ENCODE peak calls at places on chromosomes 1 and 21, in four cellular contexts. E is right lobe of liver, Y is tibial nerve, Z is K562. C is an unnamed sample. For H3K9me3 and H3K4me1, the result is how much of the 10 kb centered on the place peaks cover.

GRCh38 chr1:200410566-200410878 is 686 bp upstream of the ZNF281 start:
- DNase-seq in E (no peak), Y (no peak), Z (peak), C (no peak)

GRCh38 chr1:230682274-230682673 is 31.6 kb downstream of the AGT start:
- DNase-seq in E (no peak), Y (no peak), Z (peak), C (no peak)

GRCh38 chr1:176205322-176205914 is 1.7 kb downstream of the COP1 start:
- DNase-seq in E (no peak), Y (no peak), Z (no peak), C (no peak)

GRCh38 chr21:15121655-15122120 is 56.9 kb upstream of the NRIP1 start:
- DNase-seq in E (no peak), Y (no peak), Z (no peak), C (no peak)

GRCh38 chr1:44316231-44316759 is 38.8 kb downstream of the ERI3 start:
- DNase-seq in E (no peak), Y (no peak), Z (no peak), C (no peak)

GRCh38 chr1:37561794-37562132 is 5.0 kb downstream of the DNALI1 start:
- DNase-seq in E (no peak), Y (no peak), Z (peak), C (no peak)

GRCh38 chr1:109357673-109358072 is 40.0 kb downstream of the SORT1 start:
- DNase-seq in E (no peak), Y (no peak), Z (no peak), C (no peak)

GRCh38 chr1:6421266-6421665 is 1.5 kb upstream of the HES2 start:
- DNase-seq in E (no peak), Y (no peak), Z (no peak), C (no peak)

GRCh38 chr1:91857557-91858239 is 28.3 kb downstream of the TGFBR3 start:
- DNase-seq in E (no peak), Y (no peak), Z (no peak), C (no peak)

GRCh38 chr1:11374079-11374747 is 101.2 kb downstream of the UBIAD1 start:
- DNase-seq in E (no peak), Y (no peak), Z (no peak), C (peak)

GRCh38 chr1:154579382-154579781 is 11.8 kb downstream of the CHRNB2 start:
- DNase-seq in E (no peak), Y (no peak), Z (no peak), C (no peak)

GRCh38 chr1:32773764-32774463 is 43.2 kb downstream of the YARS1 start:
- DNase-seq in E (no peak), Y (no peak), Z (no peak), C (no peak)

GRCh38 chr21:25639922-25640670 is 1.0 kb downstream of the JAM2 start:
- DNase-seq in E (no peak), Y (peak), Z (no peak), C (no peak)

GRCh38 chr1:30253807-30254440 is 469.5 kb downstream of the MATN1 start:
- DNase-seq in E (no peak), Y (no peak), Z (no peak), C (no peak)

GRCh38 chr1:20215716-20216115 is 29.4 kb upstream of the PLA2G2C start:
- DNase-seq in E (no peak), Y (no peak), Z (no peak), C (no peak)

GRCh38 chr21:42079008-42079938 is 8.2 kb downstream of the UMODL1 start:
- DNase-seq in E (peak), Y (no peak), Z (no peak), C (no peak)

GRCh38 chr1:74502432-74502831 is 10.0 kb downstream of the LRRC53 start:
- DNase-seq in E (no peak), Y (no peak), Z (no peak), C (no peak)

GRCh38 chr1:85375422-85375934 is 89.5 kb downstream of the DDAH1 start:
- DNase-seq in E (no peak), Y (no peak), Z (no peak), C (no peak)

GRCh38 chr1:6486433-6487011 is 4.9 kb downstream of the PLEKHG5 start:
- DNase-seq in E (peak), Y (peak), Z (peak), C (peak)

GRCh38 chr1:235206533-235207201 is 45.6 kb upstream of the RBM34 start:
- DNase-seq in E (no peak), Y (no peak), Z (peak), C (no peak)

GRCh38 chr1:221743416-221744208 is 1.7 kb upstream of the DUSP10 start:
- DNase-seq in E (no peak), Y (no peak), Z (no peak), C (peak)

GRCh38 chr1:188302746-188303145 is 1474.0 kb downstream of the PLA2G4A start:
- DNase-seq in E (no peak), Y (no peak), Z (no peak), C (no peak)

GRCh38 chr21:42847051-42847707 is 32.2 kb downstream of the WDR4 start:
- DNase-seq in E (peak), Y (no peak), Z (no peak), C (no peak)

GRCh38 chr1:218048828-218049227 is 236.3 kb upstream of the RRP15 start:
- DNase-seq in E (no peak), Y (no peak), Z (no peak), C (no peak)

GRCh38 chr1:208187499-208188041 is 56.6 kb downstream of the PLXNA2 start:
- DNase-seq in E (no peak), Y (no peak), Z (no peak), C (no peak)

GRCh38 chr1:62240651-62241050 is 46.0 kb downstream of the L1TD1 start:
- DNase-seq in E (no peak), Y (no peak), Z (no peak), C (no peak)

GRCh38 chr1:25952851-25953401 is 44.9 kb downstream of the PAFAH2 start:
- DNase-seq in E (no peak), Y (no peak), Z (no peak), C (no peak)

GRCh38 chr1:204503122-204503912 is 8.7 kb upstream of the PIK3C2B start:
- DNase-seq in E (no peak), Y (no peak), Z (peak), C (no peak)

GRCh38 chr1:157968951-157969350 is 24.5 kb upstream of the KIRREL1 start:
- DNase-seq in E (no peak), Y (no peak), Z (no peak), C (no peak)

GRCh38 chr1:68975534-68975933 is 478.7 kb upstream of the DEPDC1 start:
- DNase-seq in E (no peak), Y (no peak), Z (no peak), C (no peak)

GRCh38 chr21:42513985-42514882 is 582 bp downstream of the SLC37A1 start:
- DNase-seq in E (peak), Y (no peak), Z (peak), C (no peak)

GRCh38 chr1:118963456-118964430 is 24.4 kb downstream of the TBX15 start:
- DNase-seq in E (peak), Y (no peak), Z (no peak), C (no peak)

GRCh38 chr1:54982739-54983138 is 2.3 kb downstream of the TMEM61 start:
- DNase-seq in E (no peak), Y (no peak), Z (peak), C (peak)

GRCh38 chr1:39453603-39454002 is 37.8 kb upstream of the BMP8A start:
- DNase-seq in E (peak), Y (peak), Z (no peak), C (no peak)

GRCh38 chr1:241770115-241770514 is 77.9 kb upstream of the EXO1 start:
- DNase-seq in E (no peak), Y (no peak), Z (no peak), C (no peak)

GRCh38 chr1:176440176-176440575 is 22.8 kb upstream of the PAPPA2 start:
- DNase-seq in E (no peak), Y (no peak), Z (no peak), C (no peak)

DNA sequence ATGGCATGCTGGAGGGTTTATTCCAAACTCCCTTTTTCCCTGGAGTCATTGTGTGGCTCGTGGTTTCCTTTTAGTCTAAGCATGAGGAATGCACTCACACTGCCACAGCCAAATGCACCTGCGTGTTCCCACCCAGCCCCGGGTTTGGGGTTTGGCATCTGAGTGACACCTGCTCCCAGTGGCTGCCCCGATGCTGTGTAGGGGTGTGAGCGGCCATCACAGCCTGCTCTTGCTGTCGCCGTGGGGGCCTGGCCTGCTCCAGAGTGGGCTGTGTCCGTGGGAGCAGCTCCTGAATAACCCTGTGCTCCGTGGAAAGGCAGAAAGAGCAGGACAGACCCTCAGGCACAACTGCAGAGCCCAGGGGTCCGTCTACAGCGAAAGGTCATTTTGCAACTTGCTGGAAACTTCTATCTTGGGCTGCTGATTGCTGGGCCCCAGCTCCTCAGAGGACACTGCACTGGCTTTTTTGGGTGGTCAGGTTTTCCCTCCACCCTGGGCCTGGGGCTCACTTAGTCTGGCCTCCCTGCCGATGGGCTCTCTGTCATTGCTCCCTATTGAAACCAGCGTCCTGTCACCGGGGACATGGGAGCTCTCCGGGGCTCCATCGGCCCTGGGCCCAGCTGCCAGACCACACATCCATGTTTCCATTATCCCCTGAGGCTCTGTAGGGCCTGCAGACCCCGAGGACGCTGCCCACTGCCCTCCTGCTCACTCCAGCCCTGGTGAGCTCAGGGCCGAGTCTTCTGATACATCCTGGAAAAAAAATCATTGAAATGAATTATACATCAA is 74.1 kb downstream of the AJAP1 start:
- DNase-seq in E (no peak), Y (no peak), Z (no peak), C (no peak)
- H3K9me3 ChIP-seq in E (under half), Y (under half), Z (under half), C (under half)

GRCh38 chr21:36463204-36463603 is 16.7 kb downstream of the CLDN14 start:
- DNase-seq in E (no peak), Y (no peak), Z (no peak), C (no peak)

GRCh38 chr21:36459098-36459497 is 20.8 kb downstream of the CLDN14 start:
- DNase-seq in E (no peak), Y (no peak), Z (no peak), C (no peak)

GRCh38 chr21:36461918-36462486 is 17.9 kb downstream of the CLDN14 start:
- DNase-seq in E (peak), Y (no peak), Z (no peak), C (no peak)

GRCh38 chr21:36461277-36461917 is 18.5 kb downstream of the CLDN14 start:
- DNase-seq in E (peak), Y (no peak), Z (no peak), C (no peak)

DNA sequence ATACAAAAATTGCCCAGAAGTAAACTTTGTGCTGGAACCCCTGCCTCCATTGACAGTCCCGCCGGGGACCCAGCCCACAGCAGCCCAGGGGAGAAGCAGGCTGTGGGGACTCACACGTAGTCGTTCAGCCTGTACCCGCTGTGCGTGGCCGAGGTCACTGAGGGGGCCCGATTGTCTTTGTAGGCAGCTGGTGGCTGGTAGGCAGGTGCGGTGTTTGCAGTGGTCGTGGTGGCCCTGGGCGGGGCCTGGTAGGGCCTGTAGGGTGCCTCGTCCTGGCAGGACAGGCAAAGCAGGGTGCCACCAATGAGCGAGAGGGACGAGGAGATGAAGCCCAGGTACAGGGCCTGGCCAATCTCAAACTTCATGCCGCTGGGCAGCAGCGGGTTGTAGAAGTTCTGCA is 19.1 kb downstream of the CLDN14 start:
- DNase-seq in E (no peak), Y (no peak), Z (no peak), C (no peak)
- H3K4me1 ChIP-seq in E (under half), Y (under half), Z (under half), C (under half)

GRCh38 chr1:181090653-181091126 is 2.2 kb downstream of the IER5 start:
- DNase-seq in E (no peak), Y (no peak), Z (peak), C (no peak)
- TF ChIP-seq POLR2A in E (no peak), Y (no peak), Z (no peak), C (no peak)

DNA sequence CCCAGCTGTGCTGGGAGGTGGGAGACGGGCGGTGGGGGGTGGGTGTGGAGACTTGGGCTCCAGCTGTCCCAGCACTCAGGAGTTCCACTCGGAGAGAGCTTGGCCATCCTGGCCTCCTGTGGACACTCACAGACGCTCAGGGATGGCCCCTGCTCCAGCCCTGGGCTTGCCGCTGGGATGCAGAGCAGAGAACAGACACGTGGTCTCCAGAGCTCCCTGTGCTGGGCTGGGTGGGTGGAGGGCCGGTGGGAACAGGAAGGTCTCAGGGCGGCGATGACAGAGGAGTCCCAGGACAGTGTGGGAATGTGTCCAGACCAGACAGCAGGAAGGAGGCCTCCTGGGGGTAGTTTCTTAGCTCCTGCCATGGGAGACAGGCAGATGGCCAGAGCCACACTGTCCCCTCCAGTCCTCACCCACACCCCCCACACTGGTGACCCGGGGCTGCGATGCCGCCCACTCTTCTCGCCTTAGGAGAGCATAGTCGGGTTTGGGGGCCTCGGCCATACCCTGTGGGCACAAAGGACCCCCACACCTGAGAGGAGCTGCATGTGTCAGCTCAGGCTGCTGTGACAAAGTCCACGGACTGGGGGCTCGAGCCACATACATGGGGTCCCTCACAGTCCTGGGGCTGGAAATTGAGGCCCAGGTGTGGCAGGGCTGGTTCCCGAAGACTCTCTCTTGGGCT is 2.0 kb downstream of the KRTAP10-9 start:
- DNase-seq in E (no peak), Y (no peak), Z (no peak), C (no peak)
- H3K9me3 ChIP-seq in E (under half), Y (under half), Z (under half), C (under half)

DNA sequence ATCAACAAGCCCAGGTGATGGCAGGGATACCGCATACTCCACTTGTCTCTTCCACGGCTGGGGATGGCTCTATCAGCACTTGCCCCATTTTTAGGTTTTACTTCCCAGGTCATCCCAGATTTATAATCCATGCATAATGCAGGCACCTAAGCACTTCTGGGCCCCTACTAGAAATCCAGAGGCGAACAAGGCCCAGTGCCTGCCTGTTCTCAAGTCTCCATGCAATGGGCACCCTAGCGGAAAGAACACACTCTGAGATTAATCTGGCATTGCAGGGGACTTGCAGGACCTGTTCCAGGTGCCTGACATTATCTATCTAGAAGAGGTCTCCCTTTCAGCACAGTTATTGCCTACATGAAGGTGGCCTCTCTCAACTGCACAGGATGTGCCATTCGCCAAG is 39.8 kb downstream of the HIVEP3 start:
- DNase-seq in E (no peak), Y (no peak), Z (no peak), C (no peak)
- H3K4me1 ChIP-seq in E (under half), Y (under half), Z (under half), C (under half)

DNA sequence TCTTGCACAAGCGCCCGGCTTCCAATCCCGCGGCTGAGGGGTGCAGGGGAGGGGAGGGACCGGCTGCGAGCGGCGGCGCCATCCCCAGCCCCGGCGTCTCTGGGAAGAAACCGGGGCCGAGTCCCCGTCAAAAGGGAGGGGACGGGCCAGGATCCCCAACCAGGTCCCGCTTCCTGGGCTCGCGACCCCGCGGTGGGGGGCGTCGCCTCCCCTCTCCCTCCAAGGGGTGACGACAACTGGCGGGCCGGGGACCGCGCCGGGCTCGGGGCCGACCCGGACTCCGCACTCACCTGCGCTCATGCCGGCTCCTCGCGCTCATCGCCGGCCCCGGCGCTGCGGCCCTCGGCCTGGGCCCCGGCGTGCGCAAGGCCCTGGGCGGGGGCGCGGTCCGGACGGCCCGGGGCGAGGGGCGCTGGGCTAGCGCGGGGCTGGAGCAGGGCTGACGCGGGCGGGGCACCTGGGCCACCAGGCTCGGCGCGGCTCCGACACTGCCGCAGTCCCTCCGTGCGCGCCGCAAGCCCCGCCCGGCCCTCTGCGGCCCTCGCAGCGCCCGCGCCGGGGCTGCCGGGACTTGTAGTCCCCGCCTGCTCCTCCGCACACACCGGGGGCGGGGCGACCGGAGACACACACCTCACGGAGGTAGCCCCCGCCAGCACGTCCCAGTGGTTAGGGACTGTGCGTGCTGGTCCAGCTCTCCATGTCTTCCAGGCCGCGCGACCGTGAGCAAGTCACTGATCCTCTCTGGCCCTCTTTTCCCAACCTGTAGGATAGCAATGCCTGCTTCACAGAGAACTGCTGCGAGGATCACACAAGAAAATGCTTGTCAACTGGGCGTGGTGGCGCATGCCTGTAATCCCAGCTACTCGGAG is at the start of gene ATP13A2:
- DNase-seq in E (peak), Y (peak), Z (peak), C (peak)
- TF ChIP-seq POLR2A in E (peak), Y (no peak), Z (no peak), C (no peak)

DNA sequence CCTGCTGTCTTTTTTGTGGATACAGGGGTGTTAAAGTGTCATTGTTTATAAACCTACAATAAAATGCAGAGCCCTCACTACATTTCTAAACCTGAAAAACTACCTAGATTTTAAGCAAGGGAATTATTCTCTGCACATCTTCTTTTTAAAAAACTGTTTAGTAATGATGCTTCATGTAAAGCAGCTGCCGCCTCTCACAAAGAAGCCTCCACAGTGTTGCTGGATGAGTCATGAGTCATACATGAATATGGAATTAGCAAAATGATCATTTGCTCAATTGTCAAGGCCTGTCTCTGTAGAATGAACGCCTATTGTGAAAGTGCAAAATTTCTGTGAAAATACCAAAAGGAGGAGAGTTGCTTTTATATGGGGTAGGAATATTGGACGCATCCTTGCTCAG is 259.5 kb upstream of the CHRM3 start:
- DNase-seq in E (no peak), Y (no peak), Z (no peak), C (no peak)
- H3K9me3 ChIP-seq in E (under half), Y (under half), Z (under half), C (under half)

GRCh38 chr1:178607718-178608408 is 95.0 kb downstream of the TEX35 start:
- DNase-seq in E (no peak), Y (no peak), Z (no peak), C (no peak)
- H3K4me1 ChIP-seq in E (under half), Y (under half), Z (under half), C (under half)

C was measured in breast epithelium.